ENCODE peak calls at places on chromosomes 7 and 10, in six cellular contexts. H is endothelial cell, E is AG09319, T is psoas muscle, K is type B pancreatic cell, W is NCI-H1105. G is an unnamed sample.

GRCh38 chr7:132742152-132742551 is 165.9 kb upstream of the PLXNA4 start:
- DNase-seq in E (peak), K (no peak), T (no peak), W (no peak), H (no peak), G (peak)

GRCh38 chr10:79347894-79348639 is 798 bp downstream of the PPIF start:
- DNase-seq in E (peak), W (peak), K (no peak), H (no peak), T (peak), G (no peak)

GRCh38 chr7:43034535-43035002 is 77.9 kb upstream of the HECW1 start:
- DNase-seq in K (no peak), W (no peak), T (no peak), E (no peak), H (no peak), G (no peak)

GRCh38 chr10:35565602-35566061 is 39.5 kb upstream of the GJD4 start:
- DNase-seq in K (no peak), W (no peak), E (no peak), H (no peak), T (no peak), G (no peak)

GRCh38 chr10:42690449-42691360 is 52.3 kb upstream of the ZNF33B start:
- DNase-seq in E (no peak), H (no peak), W (peak), T (no peak), K (no peak), G (no peak)

GRCh38 chr10:81594991-81595390 is 280.0 kb upstream of the NRG3 start:
- DNase-seq in K (no peak), E (no peak), H (no peak), T (no peak), W (no peak), G (no peak)

GRCh38 chr10:105398202-105398601 is 757.1 kb downstream of the SORCS3 start:
- DNase-seq in W (no peak), H (no peak), T (no peak), K (no peak), E (no peak), G (no peak)

GRCh38 chr10:4653160-4653559 is 172.8 kb upstream of the AKR1E2 start:
- DNase-seq in H (no peak), W (no peak), K (no peak), E (no peak), T (no peak), G (no peak)

GRCh38 chr7:151251926-151252835 is 3.7 kb upstream of the SMARCD3 start:
- DNase-seq in W (peak), H (peak), K (peak), E (peak), T (peak), G (no peak)

GRCh38 chr7:87131806-87132205 is 20.4 kb upstream of the DMTF1 start:
- DNase-seq in W (no peak), H (no peak), E (no peak), K (no peak), T (no peak), G (no peak)

GRCh38 chr7:42956062-42956461 is 23.9 kb downstream of the MRPL32 start:
- DNase-seq in K (no peak), E (no peak), W (no peak), H (no peak), T (no peak), G (no peak)

GRCh38 chr7:37713613-37714012 is 30.0 kb downstream of the GPR141 start:
- DNase-seq in T (no peak), W (no peak), E (no peak), K (no peak), H (no peak), G (no peak)

GRCh38 chr7:94547128-94547527 is 37.5 kb downstream of the CASD1 start:
- DNase-seq in E (no peak), T (no peak), K (no peak), W (no peak), H (no peak), G (peak)

GRCh38 chr10:114603943-114604342 is 54.1 kb downstream of the ABLIM1 start:
- DNase-seq in E (no peak), T (no peak), K (no peak), H (no peak), W (no peak), G (no peak)

GRCh38 chr7:159013181-159013690 is 131.4 kb downstream of the VIPR2 start:
- DNase-seq in K (no peak), E (no peak), H (no peak), T (no peak), W (no peak), G (no peak)

GRCh38 chr10:11858093-11858492 is 34.9 kb downstream of the PROSER2 start:
- DNase-seq in H (no peak), E (no peak), T (no peak), K (no peak), W (no peak), G (no peak)

GRCh38 chr7:17130281-17131059 is 168.0 kb upstream of the AHR start:
- DNase-seq in W (no peak), K (no peak), T (no peak), E (peak), H (peak), G (peak)

GRCh38 chr7:139936760-139937310 is 107.8 kb downstream of the TBXAS1 start:
- DNase-seq in H (no peak), T (no peak), E (no peak), K (no peak), W (no peak), G (no peak)

GRCh38 chr7:41478187-41478586 is 224.7 kb downstream of the INHBA start:
- DNase-seq in W (no peak), H (no peak), E (peak), T (no peak), K (no peak), G (no peak)

GRCh38 chr10:110535958-110536891 is 31.3 kb upstream of the SMC3 start:
- DNase-seq in E (no peak), H (no peak), W (no peak), T (no peak), K (no peak), G (no peak)

GRCh38 chr10:73886085-73886529 is 11.8 kb upstream of the CAMK2G start:
- DNase-seq in H (peak), K (no peak), T (peak), E (no peak), W (no peak), G (no peak)